ENCODE peak calls at places on chromosomes 16 and 17, in seven cellular contexts. B is AG09309, E is HAP-1, L is HCT116, U is AG04449, K is neuronal stem cell, A is Peyer's patch. R is an unnamed sample.

GRCh38 chr17:17032131-17032692 is 10.0 kb upstream of the MPRIP start:
- DNase-seq in B (peak), E (no peak), L (no peak), U (peak), K (no peak), A (no peak), R (peak)

GRCh38 chr17:73349138-73349537 is 37.3 kb upstream of the CDC42EP4 start:
- DNase-seq in B (no peak), E (no peak), L (no peak), U (no peak), K (peak), A (no peak), R (no peak)

GRCh38 chr16:68346892-68347480 is 36.2 kb downstream of the PRMT7 start:
- DNase-seq in B (no peak), E (no peak), L (no peak), U (no peak), K (no peak), A (no peak), R (no peak)

GRCh38 chr16:3819741-3820724 is 60.5 kb downstream of the CREBBP start:
- DNase-seq in B (peak), E (no peak), L (peak), U (peak), K (no peak), A (no peak), R (no peak)

GRCh38 chr16:81088836-81089235 is 7.4 kb downstream of the GCSH start:
- DNase-seq in B (no peak), E (no peak), L (no peak), U (no peak), K (no peak), A (no peak), R (no peak)

GRCh38 chr16:85058909-85059308 is 31.3 kb downstream of the KIAA0513 start:
- DNase-seq in B (no peak), E (no peak), L (no peak), U (no peak), K (no peak), A (no peak), R (no peak)

GRCh38 chr16:11112723-11113348 is 143.2 kb downstream of the SOCS1 start:
- DNase-seq in B (no peak), E (peak), L (no peak), U (no peak), K (no peak), A (no peak), R (no peak)

GRCh38 chr16:10080031-10080772 is 102.0 kb downstream of the GRIN2A start:
- DNase-seq in B (peak), E (no peak), L (peak), U (no peak), K (no peak), A (no peak), R (peak)

GRCh38 chr17:7016406-7016805 is 4.0 kb downstream of the RNASEK start:
- DNase-seq in B (no peak), E (no peak), L (no peak), U (no peak), K (no peak), A (no peak), R (no peak)

GRCh38 chr17:79808763-79809529 is 12.1 kb upstream of the CBX8 start:
- DNase-seq in B (no peak), E (no peak), L (peak), U (no peak), K (no peak), A (no peak), R (peak)

GRCh38 chr17:73211745-73212144 is 18.9 kb downstream of the COG1 start:
- DNase-seq in B (no peak), E (no peak), L (no peak), U (no peak), K (no peak), A (no peak), R (no peak)

GRCh38 chr17:61405686-61406542 is 6.3 kb downstream of the TBX2 start:
- DNase-seq in B (no peak), E (no peak), L (no peak), U (no peak), K (no peak), A (no peak), R (no peak)

GRCh38 chr16:82972520-82972919 is 345.8 kb downstream of the CDH13 start:
- DNase-seq in B (no peak), E (no peak), L (no peak), U (no peak), K (no peak), A (no peak), R (no peak)

GRCh38 chr17:58315750-58316149 is 12.8 kb downstream of the TSPOAP1 start:
- DNase-seq in B (no peak), E (no peak), L (no peak), U (no peak), K (no peak), A (no peak), R (no peak)

GRCh38 chr16:30458561-30459394 is 13.1 kb upstream of the SEPHS2 start:
- DNase-seq in B (no peak), E (no peak), L (no peak), U (no peak), K (no peak), A (peak), R (no peak)

GRCh38 chr17:72788950-72789585 is 303.4 kb downstream of the SLC39A11 start:
- DNase-seq in B (no peak), E (no peak), L (no peak), U (no peak), K (no peak), A (no peak), R (peak)

GRCh38 chr16:76277099-76278030 is at the start of gene CNTNAP4:
- DNase-seq in B (no peak), E (peak), L (no peak), U (no peak), K (no peak), A (no peak), R (no peak)

GRCh38 chr16:6558133-6558532 is 774.5 kb upstream of the RBFOX1 start:
- DNase-seq in B (no peak), E (no peak), L (no peak), U (no peak), K (no peak), A (no peak), R (no peak)

GRCh38 chr16:67268136-67268579 is 11.2 kb upstream of the PLEKHG4 start:
- DNase-seq in B (no peak), E (no peak), L (peak), U (no peak), K (no peak), A (no peak), R (peak)

GRCh38 chr16:482468-483185 is 44.9 kb upstream of the CAPN15 start:
- DNase-seq in B (no peak), E (no peak), L (no peak), U (no peak), K (no peak), A (no peak), R (no peak)

GRCh38 chr16:11495066-11495407 is 91.7 kb downstream of the LITAF start:
- DNase-seq in B (no peak), E (no peak), L (no peak), U (no peak), K (no peak), A (no peak), R (no peak)

GRCh38 chr17:19867654-19868395 is at the start of gene ULK2:
- DNase-seq in B (peak), E (no peak), L (peak), U (no peak), K (peak), A (no peak), R (peak)

GRCh38 chr17:4721203-4722135 is 9.8 kb upstream of the MED11 start:
- DNase-seq in B (no peak), E (no peak), L (peak), U (no peak), K (no peak), A (peak), R (peak)

GRCh38 chr17:75512946-75513666 is 2.2 kb downstream of the CASKIN2 start:
- DNase-seq in B (no peak), E (no peak), L (no peak), U (no peak), K (no peak), A (no peak), R (no peak)
- H3K4me3 ChIP-seq in B (no peak), E (no peak), L (no peak), U (peak), K (no peak), A (peak), R (no peak)

DNA sequence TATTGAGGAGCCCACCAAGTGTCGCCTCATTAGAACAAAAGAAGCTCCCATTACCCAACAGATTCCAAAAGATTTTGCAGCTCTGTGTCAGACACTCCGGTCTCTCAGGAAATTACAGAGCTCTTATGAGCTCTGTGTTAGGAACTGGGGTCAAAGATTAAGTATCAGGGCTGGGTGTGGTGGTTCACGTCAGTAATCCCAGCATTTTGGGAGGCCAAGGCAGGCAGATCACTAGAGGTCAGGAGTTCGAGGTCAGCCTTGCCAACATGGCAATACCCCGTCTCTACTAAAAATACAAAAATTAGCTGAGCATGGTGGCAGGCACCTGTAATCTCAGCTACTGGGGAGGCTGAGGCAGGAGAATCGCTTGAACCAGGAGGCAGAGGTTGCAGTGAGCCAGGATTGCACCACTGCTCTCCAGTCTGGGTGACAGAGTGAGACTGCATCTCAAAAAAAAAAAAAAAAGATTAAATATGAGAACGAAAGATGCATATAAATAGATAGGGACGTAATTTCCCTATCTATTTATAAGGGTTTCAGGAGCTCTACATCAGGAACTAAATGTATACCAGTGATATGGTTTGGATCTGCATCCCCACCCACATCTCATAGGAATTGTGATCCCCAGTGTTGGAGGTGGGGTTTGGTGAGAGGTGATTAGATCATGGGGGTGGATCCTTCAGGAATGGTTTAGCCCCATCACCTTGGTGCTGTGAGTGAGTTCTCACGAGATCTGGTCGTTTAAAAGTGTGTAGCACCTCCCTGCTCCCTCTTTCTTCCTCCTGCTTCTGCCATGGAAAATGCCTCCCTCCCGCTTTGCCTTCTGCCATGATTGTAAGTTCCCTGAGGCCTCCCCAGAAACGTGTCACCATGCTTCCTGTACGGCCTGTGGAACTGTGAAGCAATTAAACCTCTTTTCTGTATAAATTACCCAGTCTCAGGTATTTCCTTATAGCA is 111.4 kb downstream of the PRKCA start:
- DNase-seq in B (no peak), E (no peak), L (no peak), U (no peak), K (no peak), A (no peak), R (no peak)
- H3K4me3 ChIP-seq in B (no peak), E (no peak), L (no peak), U (no peak), K (no peak), A (no peak), R (no peak)

GRCh38 chr17:65558683-65559311 is 2.7 kb downstream of the AXIN2 start:
- DNase-seq in B (no peak), E (peak), L (no peak), U (no peak), K (no peak), A (no peak), R (no peak)
- H3K4me3 ChIP-seq in B (peak), E (peak), L (peak), U (peak), K (peak), A (peak), R (peak)

DNA sequence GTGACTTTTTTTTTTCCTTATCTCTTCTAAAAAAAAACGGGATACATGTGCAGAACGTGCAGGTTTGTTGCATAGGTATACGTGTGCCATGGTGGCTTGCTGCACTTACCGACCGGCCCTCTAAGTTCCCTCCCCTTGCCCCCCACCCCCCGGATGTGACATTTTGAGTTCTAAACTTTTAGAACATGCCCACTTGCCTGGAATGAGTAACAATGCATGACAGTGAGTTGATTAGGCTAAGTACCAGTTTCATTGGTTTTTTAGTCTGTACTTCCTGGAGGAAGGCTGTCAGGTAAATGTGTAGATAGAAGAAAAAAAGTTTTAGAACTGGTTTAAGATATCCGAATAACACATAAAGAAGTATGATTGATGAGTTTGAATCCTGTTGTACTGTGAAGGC is 4.0 kb downstream of the BPTF start:
- DNase-seq in B (no peak), E (no peak), L (no peak), U (no peak), K (no peak), A (peak), R (no peak)
- H3K4me3 ChIP-seq in B (no peak), E (no peak), L (no peak), U (no peak), K (no peak), A (peak), R (no peak)